ENCODE peak calls at places on chromosomes 6 and 20, in eight cellular contexts. One of them, this sample, is unnamed.

GRCh38 chr20:4243071-4243470 is 227.7 kb upstream of the RNF24 start:
- DNase-seq in stromal cell of bone marrow: no peak
- DNase-seq in naive thymus-derived CD8-positive, alpha-beta T cell: no peak
- DNase-seq in fibroblast of the aortic adventitia: no peak
- DNase-seq in activated T-helper 1 cell treated with anti-CD3 and anti-CD28 coated beads, Interleukin-12 subunit alpha, Interleukin-12 subunit beta, Interleukin-2, Interleukin-4 antibody, amounts not matched to agents 30 ng/mL and 10 ng/mL and 1 ng/mL, durations not matched to agents 14 hours and 24 hours and 36 hours: no peak
- DNase-seq in choroid plexus epithelial cell: no peak
- DNase-seq in activated naive CD8-positive, alpha-beta T cell treated with anti-CD3 and anti-CD28 coated beads, Interleukin-2, amount 50 U/mL, for 24 hours: no peak
- DNase-seq in naive thymus-derived CD4-positive, alpha-beta T cell: no peak
- DNase-seq in this sample: peak; percentile 82

GRCh38 chr6:10759884-10760329 is 12.3 kb downstream of the TMEM14B start:
- DNase-seq in stromal cell of bone marrow: peak; percentile 57
- DNase-seq in naive thymus-derived CD8-positive, alpha-beta T cell: no peak
- DNase-seq in fibroblast of the aortic adventitia: peak; percentile 83
- DNase-seq in activated T-helper 1 cell treated with anti-CD3 and anti-CD28 coated beads, Interleukin-12 subunit alpha, Interleukin-12 subunit beta, Interleukin-2, Interleukin-4 antibody, amounts not matched to agents 30 ng/mL and 10 ng/mL and 1 ng/mL, durations not matched to agents 14 hours and 24 hours and 36 hours: no peak
- DNase-seq in choroid plexus epithelial cell: peak; percentile 71
- DNase-seq in activated naive CD8-positive, alpha-beta T cell treated with anti-CD3 and anti-CD28 coated beads, Interleukin-2, amount 50 U/mL, for 24 hours: no peak
- DNase-seq in naive thymus-derived CD4-positive, alpha-beta T cell: no peak
- DNase-seq in this sample: no peak

GRCh38 chr6:33080127-33081089 is 4.6 kb downstream of the HLA-DPB1 start:
- DNase-seq in stromal cell of bone marrow: peak; percentile 43
- DNase-seq in naive thymus-derived CD8-positive, alpha-beta T cell: no peak
- DNase-seq in fibroblast of the aortic adventitia: peak; percentile 14
- DNase-seq in activated T-helper 1 cell treated with anti-CD3 and anti-CD28 coated beads, Interleukin-12 subunit alpha, Interleukin-12 subunit beta, Interleukin-2, Interleukin-4 antibody, amounts not matched to agents 30 ng/mL and 10 ng/mL and 1 ng/mL, durations not matched to agents 14 hours and 24 hours and 36 hours: no peak
- DNase-seq in choroid plexus epithelial cell: peak; percentile 71
- DNase-seq in activated naive CD8-positive, alpha-beta T cell treated with anti-CD3 and anti-CD28 coated beads, Interleukin-2, amount 50 U/mL, for 24 hours: no peak
- DNase-seq in naive thymus-derived CD4-positive, alpha-beta T cell: no peak
- DNase-seq in this sample: peak; percentile 93

GRCh38 chr6:145453376-145453775 is 281.9 kb downstream of the EPM2A start:
- DNase-seq in stromal cell of bone marrow: no peak
- DNase-seq in naive thymus-derived CD8-positive, alpha-beta T cell: no peak
- DNase-seq in fibroblast of the aortic adventitia: no peak
- DNase-seq in activated T-helper 1 cell treated with anti-CD3 and anti-CD28 coated beads, Interleukin-12 subunit alpha, Interleukin-12 subunit beta, Interleukin-2, Interleukin-4 antibody, amounts not matched to agents 30 ng/mL and 10 ng/mL and 1 ng/mL, durations not matched to agents 14 hours and 24 hours and 36 hours: no peak
- DNase-seq in choroid plexus epithelial cell: peak; percentile 24
- DNase-seq in activated naive CD8-positive, alpha-beta T cell treated with anti-CD3 and anti-CD28 coated beads, Interleukin-2, amount 50 U/mL, for 24 hours: no peak
- DNase-seq in naive thymus-derived CD4-positive, alpha-beta T cell: no peak
- DNase-seq in this sample: no peak

GRCh38 chr6:32962427-32962826 is 6.0 kb upstream of the BRD2 start:
- DNase-seq in stromal cell of bone marrow: no peak
- DNase-seq in naive thymus-derived CD8-positive, alpha-beta T cell: no peak
- DNase-seq in fibroblast of the aortic adventitia: no peak
- DNase-seq in activated T-helper 1 cell treated with anti-CD3 and anti-CD28 coated beads, Interleukin-12 subunit alpha, Interleukin-12 subunit beta, Interleukin-2, Interleukin-4 antibody, amounts not matched to agents 30 ng/mL and 10 ng/mL and 1 ng/mL, durations not matched to agents 14 hours and 24 hours and 36 hours: no peak
- DNase-seq in choroid plexus epithelial cell: no peak
- DNase-seq in activated naive CD8-positive, alpha-beta T cell treated with anti-CD3 and anti-CD28 coated beads, Interleukin-2, amount 50 U/mL, for 24 hours: no peak
- DNase-seq in naive thymus-derived CD4-positive, alpha-beta T cell: no peak
- DNase-seq in this sample: no peak

GRCh38 chr20:50252715-50253500 is 62.3 kb downstream of the CEBPB start:
- DNase-seq in stromal cell of bone marrow: no peak
- DNase-seq in naive thymus-derived CD8-positive, alpha-beta T cell: no peak
- DNase-seq in fibroblast of the aortic adventitia: no peak
- DNase-seq in activated T-helper 1 cell treated with anti-CD3 and anti-CD28 coated beads, Interleukin-12 subunit alpha, Interleukin-12 subunit beta, Interleukin-2, Interleukin-4 antibody, amounts not matched to agents 30 ng/mL and 10 ng/mL and 1 ng/mL, durations not matched to agents 14 hours and 24 hours and 36 hours: no peak
- DNase-seq in choroid plexus epithelial cell: no peak
- DNase-seq in activated naive CD8-positive, alpha-beta T cell treated with anti-CD3 and anti-CD28 coated beads, Interleukin-2, amount 50 U/mL, for 24 hours: no peak
- DNase-seq in naive thymus-derived CD4-positive, alpha-beta T cell: no peak
- DNase-seq in this sample: no peak

GRCh38 chr6:166936079-166936787 is 20.1 kb downstream of the RNASET2 start:
- DNase-seq in stromal cell of bone marrow: no peak
- DNase-seq in naive thymus-derived CD8-positive, alpha-beta T cell: no peak
- DNase-seq in fibroblast of the aortic adventitia: no peak
- DNase-seq in activated T-helper 1 cell treated with anti-CD3 and anti-CD28 coated beads, Interleukin-12 subunit alpha, Interleukin-12 subunit beta, Interleukin-2, Interleukin-4 antibody, amounts not matched to agents 30 ng/mL and 10 ng/mL and 1 ng/mL, durations not matched to agents 14 hours and 24 hours and 36 hours: no peak
- DNase-seq in choroid plexus epithelial cell: peak; percentile 44
- DNase-seq in activated naive CD8-positive, alpha-beta T cell treated with anti-CD3 and anti-CD28 coated beads, Interleukin-2, amount 50 U/mL, for 24 hours: peak; percentile 15
- DNase-seq in naive thymus-derived CD4-positive, alpha-beta T cell: no peak
- DNase-seq in this sample: no peak

GRCh38 chr6:2042951-2043648 is 202.3 kb downstream of the GMDS start:
- DNase-seq in stromal cell of bone marrow: no peak
- DNase-seq in naive thymus-derived CD8-positive, alpha-beta T cell: no peak
- DNase-seq in fibroblast of the aortic adventitia: no peak
- DNase-seq in activated T-helper 1 cell treated with anti-CD3 and anti-CD28 coated beads, Interleukin-12 subunit alpha, Interleukin-12 subunit beta, Interleukin-2, Interleukin-4 antibody, amounts not matched to agents 30 ng/mL and 10 ng/mL and 1 ng/mL, durations not matched to agents 14 hours and 24 hours and 36 hours: no peak
- DNase-seq in choroid plexus epithelial cell: no peak
- DNase-seq in activated naive CD8-positive, alpha-beta T cell treated with anti-CD3 and anti-CD28 coated beads, Interleukin-2, amount 50 U/mL, for 24 hours: no peak
- DNase-seq in naive thymus-derived CD4-positive, alpha-beta T cell: no peak
- DNase-seq in this sample: no peak